ENCODE peak calls at places on chromosomes 5 and 9, in ten cellular contexts. S, Q, U, G, K, Y, J, O, N and P are unnamed samples.

GRCh38 chr5:53073349-53073748 is 36.2 kb downstream of the MOCS2 start:
- DNase-seq in S (no peak), Q (no peak), U (no peak), G (no peak), K (no peak), Y (no peak), J (no peak), O (no peak), N (no peak), P (no peak)

GRCh38 chr9:110099236-110099741 is 108.7 kb downstream of the C9orf152 start:
- DNase-seq in S (no peak), Q (peak; percentile 7), U (no peak), G (peak; percentile 63), K (no peak), Y (no peak), J (no peak), O (no peak), N (no peak), P (no peak)

GRCh38 chr5:42598311-42598710 is 158.3 kb upstream of the CCDC152 start:
- DNase-seq in S (no peak), Q (no peak), U (no peak), G (no peak), K (no peak), Y (no peak), J (no peak), O (no peak), N (no peak), P (no peak)

GRCh38 chr5:158756873-158757272 is 342.8 kb downstream of the EBF1 start:
- DNase-seq in S (no peak), Q (no peak), U (no peak), G (no peak), K (no peak), Y (no peak), J (no peak), O (no peak), N (no peak), P (no peak)

GRCh38 chr9:131419029-131419614 is 25.2 kb downstream of the PRRC2B start:
- DNase-seq in S (no peak), Q (no peak), U (no peak), G (no peak), K (no peak), Y (no peak), J (no peak), O (no peak), N (peak; percentile 31), P (no peak)

GRCh38 chr9:88197781-88198345 is 59.6 kb upstream of the SPATA31C2 start:
- DNase-seq in S (no peak), Q (no peak), U (no peak), G (no peak), K (no peak), Y (no peak), J (peak; percentile 46), O (no peak), N (no peak), P (no peak)

GRCh38 chr9:15837079-15837679 is 284.3 kb downstream of the CCDC171 start:
- DNase-seq in S (no peak), Q (no peak), U (no peak), G (no peak), K (peak; percentile 50), Y (no peak), J (peak; percentile 3), O (no peak), N (no peak), P (no peak)

GRCh38 chr5:120457839-120458507 is 6.1 kb upstream of the PRR16 start:
- DNase-seq in S (peak; percentile 33), Q (no peak), U (peak; percentile 9), G (peak; percentile 93), K (peak; percentile 90), Y (peak; percentile 84), J (peak; percentile 80), O (peak; percentile 78), N (peak; percentile 60), P (peak; percentile 57)

GRCh38 chr5:111855356-111855755 is 98.4 kb upstream of the NREP start:
- DNase-seq in S (no peak), Q (no peak), U (no peak), G (no peak), K (no peak), Y (no peak), J (no peak), O (no peak), N (no peak), P (no peak)

GRCh38 chr5:36585696-36586095 is 20.7 kb upstream of the SLC1A3 start:
- DNase-seq in S (no peak), Q (no peak), U (no peak), G (no peak), K (no peak), Y (no peak), J (no peak), O (no peak), N (no peak), P (no peak)

GRCh38 chr9:114110180-114110579 is 11.1 kb upstream of the KIF12 start:
- DNase-seq in S (no peak), Q (no peak), U (no peak), G (no peak), K (no peak), Y (no peak), J (no peak), O (no peak), N (no peak), P (no peak)

GRCh38 chr5:77776606-77777206 is 567 bp upstream of the TBCA start:
- DNase-seq in S (no peak), Q (no peak), U (no peak), G (no peak), K (no peak), Y (no peak), J (no peak), O (no peak), N (no peak), P (no peak)

DNA sequence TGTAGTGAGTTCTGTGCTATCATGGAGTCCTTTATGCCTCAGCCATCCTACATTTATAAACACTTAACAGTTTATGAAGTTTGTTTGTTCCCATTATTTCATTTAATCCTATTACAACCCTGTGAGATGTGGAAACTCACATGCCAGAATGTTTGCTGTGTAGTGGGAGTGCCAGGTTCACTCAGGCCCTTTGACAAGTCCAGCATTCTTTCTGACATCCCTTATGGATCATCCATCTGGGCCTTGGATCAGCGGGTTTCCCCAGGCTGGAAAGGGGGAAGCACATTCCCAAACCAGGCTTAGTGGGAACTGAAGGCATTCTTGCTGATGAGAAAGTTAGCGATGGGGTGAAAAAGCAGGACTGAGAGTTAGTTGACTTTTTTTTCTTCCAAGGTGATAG is 128.1 kb upstream of the OTULINL start:
- DNase-seq in S (no peak), Q (no peak), U (no peak), G (no peak), K (no peak), Y (no peak), J (no peak), O (no peak), N (no peak), P (no peak)
- H3K27ac ChIP-seq in S (no peak overlapping the region), Q (no peak overlapping the region), U (no peak overlapping the region), G (no peak overlapping the region), K (no peak overlapping the region), Y (peak overlapping the region; percentile 6), J (no peak overlapping the region), O (no peak overlapping the region), N (no peak overlapping the region), P (peak overlapping the region; percentile 67)

DNA sequence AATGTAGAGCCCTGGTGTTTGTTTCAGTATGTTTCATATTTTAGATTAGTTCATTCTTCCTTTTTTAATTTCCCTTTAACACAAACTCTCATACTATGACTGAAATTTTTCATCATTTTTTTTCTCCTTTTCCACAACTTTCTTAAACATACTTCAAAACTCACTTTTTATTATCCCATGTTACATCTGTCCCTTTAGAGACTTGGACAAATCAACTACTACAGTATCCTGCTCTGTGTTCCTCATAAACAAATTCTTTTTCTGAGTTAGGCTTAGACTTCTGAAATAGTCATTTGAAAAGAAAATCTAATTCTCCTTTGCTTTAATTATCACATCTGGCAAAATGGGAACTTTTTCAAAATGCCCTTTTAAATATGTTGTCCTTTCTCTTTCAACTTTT is 15.3 kb downstream of the MATR3 start:
- DNase-seq in S (no peak), Q (no peak), U (no peak), G (no peak), K (no peak), Y (no peak), J (no peak), O (no peak), N (no peak), P (no peak)
- H3K27ac ChIP-seq in S (no peak overlapping the region), Q (no peak overlapping the region), U (no peak overlapping the region), G (no peak overlapping the region), K (no peak overlapping the region), Y (no peak overlapping the region), J (peak overlapping the region; percentile 67), O (no peak overlapping the region), N (no peak overlapping the region), P (peak overlapping the region; percentile 50)

DNA sequence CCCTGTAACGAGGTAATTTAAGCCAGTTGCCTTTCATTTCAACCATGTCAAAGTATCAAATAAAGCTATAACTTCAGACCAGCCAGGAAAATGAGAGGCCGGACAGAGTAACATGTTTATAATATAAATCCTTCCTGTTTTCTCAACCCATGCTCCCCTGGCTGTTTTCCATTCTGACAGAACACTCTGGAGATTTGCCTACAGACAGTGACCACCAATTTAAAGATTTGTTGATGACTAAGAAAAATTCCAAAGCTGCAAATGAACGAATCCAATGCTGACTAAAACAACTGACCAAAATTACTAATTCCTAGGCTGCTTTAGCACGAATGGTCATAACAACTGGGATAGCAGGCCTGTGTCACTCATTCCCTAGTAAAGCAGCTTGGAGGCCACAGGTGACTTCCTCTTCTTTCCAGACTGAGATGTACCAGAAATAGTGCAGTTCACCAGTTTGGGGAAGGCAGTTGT is 141.4 kb downstream of the AOPEP start:
- DNase-seq in S (no peak), Q (no peak), U (no peak), G (no peak), K (no peak), Y (no peak), J (peak; percentile 44), O (no peak), N (no peak), P (no peak)
- H3K27ac ChIP-seq in S (peak overlapping the region; percentile 6), Q (peak overlapping the region; percentile 87), U (no peak overlapping the region), G (peak overlapping the region; percentile 91), K (peak overlapping the region; percentile 20), Y (peak overlapping the region; percentile 86), J (peak overlapping the region; percentile 100), O (peak overlapping the region; percentile 97), N (peak overlapping the region; percentile 9), P (peak overlapping the region; percentile 92)

DNA sequence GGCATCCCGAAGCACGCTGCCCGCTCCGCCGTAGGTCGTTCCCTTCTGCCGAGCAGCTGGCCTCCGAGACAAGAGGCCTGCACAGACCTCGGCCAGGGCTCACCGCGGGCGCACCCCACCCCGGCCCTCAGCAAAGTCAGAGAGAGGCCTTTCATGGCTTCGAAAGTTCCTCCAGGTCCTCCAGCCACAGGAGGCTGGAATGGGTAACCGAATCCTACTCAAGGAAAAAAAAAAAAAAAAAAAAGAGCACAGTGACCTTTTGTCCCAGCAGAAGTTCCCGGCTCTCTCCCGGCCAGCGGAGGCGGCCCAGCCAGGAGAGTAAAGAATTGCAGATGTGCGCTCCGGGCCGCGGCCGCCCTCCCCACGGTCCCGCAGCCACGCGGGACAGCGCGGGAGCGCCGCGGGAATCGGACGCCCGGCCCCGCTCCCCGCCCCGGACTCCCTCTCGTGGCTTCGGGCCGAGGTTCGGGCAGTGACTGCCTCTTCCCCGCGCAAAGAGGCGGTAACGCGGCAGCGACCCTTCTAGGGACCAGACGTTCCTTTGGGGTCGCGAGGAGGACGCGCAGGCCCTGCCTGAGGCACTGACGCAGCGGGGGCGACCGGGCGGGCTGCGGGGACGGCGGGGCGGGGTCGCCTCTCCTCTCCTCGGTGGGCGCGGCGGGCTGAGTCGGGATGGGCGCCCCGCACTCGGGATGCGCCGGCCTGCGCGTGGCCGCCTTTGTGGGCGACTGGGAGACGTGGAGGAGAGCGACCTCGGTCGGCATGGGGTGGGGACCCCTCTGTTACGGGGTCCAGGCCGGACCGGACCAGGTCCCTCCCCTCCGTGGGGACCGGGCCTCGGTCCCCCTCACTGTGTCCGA is 790 bp downstream of the GFPT2 start:
- DNase-seq in S (no peak), Q (no peak), U (no peak), G (peak; percentile 83), K (no peak), Y (no peak), J (peak; percentile 40), O (no peak), N (peak; percentile 79), P (no peak)
- H3K27ac ChIP-seq in S (peak overlapping the region; percentile 35), Q (no peak overlapping the region), U (no peak overlapping the region), G (no peak overlapping the region), K (peak overlapping the region; percentile 65), Y (peak overlapping the region; percentile 66), J (no peak overlapping the region), O (peak overlapping the region; percentile 23), N (peak overlapping the region; percentile 86), P (peak overlapping the region; percentile 67)